ENCODE peak calls at places on chromosomes 11 and 22, in four cellular contexts. N is aorta, A is HS-5, S is glutamatergic neuron. D is an unnamed sample.

GRCh38 chr11:75337195-75337654 is 14.2 kb downstream of the ARRB1 start:
- DNase-seq in S (no peak), A (no peak), N (no peak), D (no peak)

GRCh38 chr11:22957890-22958289 is 97.6 kb upstream of the CCDC179 start:
- DNase-seq in S (no peak), A (no peak), N (no peak), D (no peak)

GRCh38 chr22:43376765-43377485 is 33.8 kb upstream of the SCUBE1 start:
- DNase-seq in N (peak), S (no peak), A (no peak), D (no peak)

GRCh38 chr11:62392944-62393628 is 25.7 kb upstream of the SCGB1A1 start:
- DNase-seq in S (no peak), A (no peak), N (no peak), D (no peak)

GRCh38 chr11:74011360-74012071 is 2.6 kb upstream of the UCP3 start:
- DNase-seq in N (no peak), S (no peak), A (no peak), D (no peak)

GRCh38 chr11:58927393-58928081 is 11.8 kb upstream of the GLYATL1 start:
- DNase-seq in N (no peak), S (peak), A (no peak), D (no peak)

GRCh38 chr11:114796954-114797721 is 118.8 kb downstream of the NXPE2 start:
- DNase-seq in N (no peak), A (no peak), S (no peak), D (no peak)

GRCh38 chr11:199782-200181 is 6.9 kb downstream of the SCGB1C1 start:
- DNase-seq in N (peak), S (no peak), A (no peak), D (no peak)

GRCh38 chr11:134572741-134573675 is 161.0 kb upstream of the B3GAT1 start:
- DNase-seq in N (peak), A (no peak), S (no peak), D (peak)

GRCh38 chr11:60880635-60881282 is 13.4 kb downstream of the ZP1 start:
- DNase-seq in S (no peak), N (no peak), A (no peak), D (no peak)

GRCh38 chr11:113806403-113806802 is 26.8 kb downstream of the CLDN25 start:
- DNase-seq in S (peak), A (no peak), N (no peak), D (no peak)

GRCh38 chr11:131571571-131571970 is 201.2 kb downstream of the NTM start:
- DNase-seq in A (no peak), N (no peak), S (no peak), D (no peak)

GRCh38 chr11:8192016-8192895 is 23.4 kb upstream of the RIC3 start:
- DNase-seq in N (no peak), S (peak), A (peak), D (no peak)

D was measured in esophagus muscularis mucosa.